ENCODE peak calls at places on chromosomes 6 and 20, in six cellular contexts. O, V, F, W, J and H are unnamed samples.
A peak's percentile ranks its signal among the peaks of the same experiment; 100 is the strongest.

GRCh38 chr20:444862-445426 is 17.4 kb downstream of the TBC1D20 start:
- DNase-seq in V (no peak), W (peak; percentile 64), O (peak; percentile 76), J (no peak), F (no peak), H (peak; percentile 67)

GRCh38 chr6:144365176-144365710 is 80.1 kb downstream of the UTRN start:
- DNase-seq in V (no peak), J (no peak), F (no peak), O (peak; percentile 13), W (no peak), H (no peak)

GRCh38 chr20:5002077-5002413 is 735 bp upstream of the SLC23A2 start:
- DNase-seq in O (no peak), F (no peak), J (no peak), V (no peak), W (peak; percentile 6), H (no peak)

GRCh38 chr20:33602826-33603590 is 59.1 kb upstream of the C20orf144 start:
- DNase-seq in O (no peak), W (no peak), V (no peak), J (no peak), F (no peak), H (no peak)

GRCh38 chr6:22980446-22980845 is 411.1 kb downstream of the HDGFL1 start:
- DNase-seq in O (no peak), W (no peak), F (no peak), V (no peak), J (no peak), H (no peak)

GRCh38 chr20:44134897-44135810 is 51.8 kb downstream of the JPH2 start:
- DNase-seq in V (no peak), F (no peak), W (peak; percentile 45), J (no peak), O (peak; percentile 11), H (no peak)

GRCh38 chr6:13164316-13164715 is 164.0 kb downstream of the TBC1D7 start:
- DNase-seq in V (no peak), F (no peak), J (no peak), W (no peak), O (no peak), H (no peak)

GRCh38 chr20:57388953-57389694 is 2.1 kb upstream of the RBM38 start:
- DNase-seq in V (peak; percentile 89), W (peak; percentile 81), J (peak; percentile 92), O (no peak), F (peak; percentile 51), H (peak; percentile 60)

GRCh38 chr20:25022680-25023079 is 30.1 kb upstream of the APMAP start:
- DNase-seq in V (peak; percentile 78), F (no peak), O (no peak), W (no peak), J (no peak), H (no peak)

GRCh38 chr20:9392892-9393857 is 121.2 kb upstream of the LAMP5 start:
- DNase-seq in W (peak; percentile 82), F (peak; percentile 53), V (no peak), J (peak; percentile 61), O (peak; percentile 60), H (peak; percentile 66)

GRCh38 chr20:50425076-50425475 is 85.1 kb upstream of the PTPN1 start:
- DNase-seq in V (no peak), F (no peak), J (no peak), W (no peak), O (no peak), H (no peak)

GRCh38 chr20:6604179-6604578 is 163.3 kb upstream of the BMP2 start:
- DNase-seq in V (no peak), W (no peak), F (no peak), J (no peak), O (no peak), H (no peak)

GRCh38 chr20:13102689-13103088 is 93.9 kb downstream of the SPTLC3 start:
- DNase-seq in V (no peak), W (no peak), O (no peak), J (peak; percentile 11), F (no peak), H (no peak)

GRCh38 chr20:13101701-13102100 is 92.9 kb downstream of the SPTLC3 start:
- DNase-seq in V (no peak), J (peak; percentile 58), W (no peak), O (no peak), F (no peak), H (peak; percentile 33)

GRCh38 chr20:13105864-13106457 is 97.2 kb downstream of the SPTLC3 start:
- DNase-seq in O (peak; percentile 14), J (peak; percentile 57), W (peak; percentile 57), F (no peak), V (no peak), H (peak; percentile 54)

GRCh38 chr20:13102237-13102636 is 93.5 kb downstream of the SPTLC3 start:
- DNase-seq in V (no peak), J (no peak), F (no peak), O (no peak), W (no peak), H (no peak)

GRCh38 chr20:13105071-13105470 is 96.3 kb downstream of the SPTLC3 start:
- DNase-seq in J (no peak), V (no peak), F (no peak), W (no peak), O (no peak), H (no peak)
- TF ChIP-seq CTCF in J (no peak), V (no peak), F (no peak), W (no peak), O (no peak), H (no peak)

DNA sequence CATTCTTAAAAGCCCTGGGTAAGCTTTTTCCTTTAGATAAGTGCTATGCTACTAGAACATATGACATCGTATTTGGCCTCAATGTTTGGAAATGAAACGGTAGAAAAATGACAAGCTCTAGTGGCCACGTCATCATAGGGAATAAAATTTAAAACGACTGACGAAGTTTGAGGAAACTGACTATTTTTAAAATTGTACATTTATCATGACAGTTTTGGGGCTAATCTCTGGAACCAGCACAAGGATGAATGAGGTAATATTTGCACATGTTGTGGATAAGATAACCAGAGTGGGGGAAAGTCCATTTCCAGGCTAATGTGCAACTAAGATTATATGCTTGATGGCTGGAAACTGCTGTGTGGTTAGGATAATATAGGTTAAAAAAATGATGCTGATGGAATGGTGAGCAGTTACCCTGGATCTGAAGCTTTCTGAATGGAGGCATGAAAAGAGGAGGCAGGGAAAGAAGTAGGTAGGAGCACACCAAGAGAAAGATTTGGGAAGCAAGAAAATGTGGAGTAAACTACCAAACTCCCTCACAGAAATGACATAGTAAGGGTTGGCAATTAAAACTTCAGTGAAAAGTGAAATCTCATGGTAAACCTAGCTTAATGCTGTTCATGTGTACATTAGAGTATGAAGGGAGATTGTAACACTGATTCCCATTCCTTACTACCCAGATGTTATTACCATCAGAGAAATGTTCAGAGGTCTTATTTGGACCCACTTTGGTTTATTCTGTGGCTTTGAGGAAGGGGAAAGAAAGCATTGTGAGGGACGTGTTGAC is 42.7 kb upstream of the CEP162 start:
- DNase-seq in F (no peak), J (peak; percentile 56), W (no peak), V (no peak), O (no peak), H (peak; percentile 14)
- TF ChIP-seq CTCF in F (no peak), J (no peak), W (no peak), V (no peak), O (no peak), H (no peak)

GRCh38 chr20:38963745-38964144 is 1.6 kb downstream of the DHX35 start:
- DNase-seq in F (no peak), O (no peak), W (no peak), J (no peak), V (no peak), H (no peak)

GRCh38 chr20:38961530-38962043 is 557 bp upstream of the DHX35 start:
- DNase-seq in F (no peak), J (no peak), V (no peak), W (no peak), O (no peak), H (no peak)

GRCh38 chr20:38965264-38965663 is 3.1 kb downstream of the DHX35 start:
- DNase-seq in O (no peak), J (no peak), V (no peak), W (no peak), F (no peak), H (no peak)

GRCh38 chr20:38962898-38963484 is 847 bp downstream of the DHX35 start:
- DNase-seq in J (no peak), F (peak; percentile 18), V (no peak), W (no peak), O (no peak), H (no peak)

DNA sequence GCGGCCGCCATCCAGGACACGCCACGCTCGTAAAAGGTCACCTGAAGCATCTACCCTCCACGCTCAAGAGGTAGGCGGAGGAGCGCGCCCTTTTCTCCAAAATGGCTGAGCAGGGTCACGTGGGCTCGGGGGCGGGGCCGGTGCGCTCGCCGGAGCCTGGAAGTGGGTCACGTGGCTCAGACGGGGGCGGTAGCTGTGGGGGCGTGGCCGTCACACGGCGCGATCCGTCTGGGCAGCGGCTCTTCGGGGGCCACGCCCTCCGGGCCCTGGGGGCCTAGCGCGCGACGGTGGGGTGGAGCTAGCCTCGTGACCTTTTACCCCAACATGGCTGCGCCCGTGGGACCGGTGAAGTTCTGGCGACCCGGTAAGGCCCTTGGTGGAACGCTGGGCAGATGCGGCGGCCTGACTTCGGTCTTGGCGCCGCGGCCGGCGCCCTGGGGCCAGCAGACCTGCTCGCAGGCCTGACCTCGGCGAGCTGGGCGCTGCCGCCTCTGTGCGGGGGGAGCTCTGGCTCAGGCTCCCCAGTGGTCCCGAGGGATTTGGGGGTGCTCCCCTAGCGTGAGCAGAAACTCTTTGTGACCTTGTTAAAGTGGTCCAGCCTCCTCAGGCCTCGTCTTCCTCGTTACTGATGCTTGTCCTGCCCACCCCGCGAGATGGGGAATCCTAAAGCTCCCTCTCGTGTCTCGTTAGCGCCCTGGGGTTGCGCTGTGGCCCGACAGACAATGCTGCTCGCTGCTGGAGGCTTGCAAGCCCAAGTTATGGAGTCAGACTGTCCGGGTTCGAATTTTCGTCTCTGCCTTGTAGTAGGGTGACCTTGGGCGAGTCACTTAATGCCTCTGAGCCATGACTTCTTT is at the start of gene DHX35:
- DNase-seq in J (peak; percentile 100), W (peak; percentile 99), V (peak; percentile 99), F (peak; percentile 98), O (peak; percentile 93), H (peak; percentile 96)
- TF ChIP-seq CTCF in J (peak; percentile 43), W (peak; percentile 49), V (peak; percentile 53), F (no peak), O (peak; percentile 53), H (peak; percentile 52)

GRCh38 chr6:125550892-125551291 is 198.5 kb upstream of the HEY2 start:
- DNase-seq in O (no peak), V (no peak), J (no peak), W (no peak), F (no peak), H (no peak)

GRCh38 chr6:125549202-125549884 is 200.1 kb upstream of the HEY2 start:
- DNase-seq in F (no peak), J (no peak), O (no peak), V (no peak), W (no peak), H (no peak)

GRCh38 chr6:125547320-125547843 is 202.1 kb upstream of the HEY2 start:
- DNase-seq in V (no peak), W (no peak), F (no peak), O (no peak), J (no peak), H (no peak)

GRCh38 chr6:125544819-125545218 is 204.6 kb upstream of the HEY2 start:
- DNase-seq in F (no peak), W (no peak), O (no peak), J (no peak), V (no peak), H (no peak)

DNA sequence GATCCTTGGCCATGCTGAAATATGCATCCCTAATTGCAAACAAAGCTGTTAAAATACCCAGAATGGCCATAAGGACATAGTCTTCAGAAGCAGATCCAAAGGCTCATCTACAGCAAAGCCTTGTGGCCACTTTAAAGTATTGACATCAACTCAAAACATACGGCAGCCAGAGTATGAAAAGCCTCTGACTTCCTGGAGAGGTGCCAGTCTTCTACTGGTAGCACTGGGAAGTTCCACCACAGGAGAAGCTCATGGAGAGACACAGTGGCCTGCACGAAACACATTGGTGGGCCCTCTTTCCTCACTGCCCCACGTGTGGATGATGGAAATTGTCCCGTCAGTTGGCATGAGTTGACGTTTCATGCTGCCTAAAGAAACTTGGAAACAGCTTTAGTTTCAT is 202.6 kb upstream of the HEY2 start:
- DNase-seq in O (no peak), F (no peak), W (no peak), J (no peak), V (peak; percentile 47), H (peak; percentile 8)
- TF ChIP-seq CTCF in O (no peak), F (no peak), W (no peak), J (no peak), V (no peak), H (no peak)